ENCODE peak calls at places on chromosomes 1 and 21, in eight cellular contexts. V is GM23248, H is tibial nerve, Q is AG10803, K is trophoblast cell, N is AG04450, Z is fibroblast of mammary gland, R is HFF-Myc. W is an unnamed sample.

GRCh38 chr1:167499657-167500056 is 18.7 kb downstream of the CD247 start:
- DNase-seq in V (no peak), H (no peak), Q (no peak), K (no peak), N (no peak), Z (no peak), R (no peak), W (no peak)

GRCh38 chr1:91864017-91864700 is 21.8 kb downstream of the TGFBR3 start:
- DNase-seq in V (peak), H (no peak), Q (peak), K (no peak), N (no peak), Z (peak), R (no peak), W (no peak)

GRCh38 chr1:19757641-19758040 is 42.1 kb downstream of the TMCO4 start:
- DNase-seq in V (peak), H (no peak), Q (no peak), K (no peak), N (no peak), Z (no peak), R (no peak), W (no peak)

GRCh38 chr1:179828554-179829110 is 49.0 kb downstream of the TOR1AIP2 start:
- DNase-seq in V (no peak), H (no peak), Q (no peak), K (no peak), N (no peak), Z (no peak), R (no peak), W (no peak)

GRCh38 chr1:89531480-89532139 is 7.0 kb downstream of the LRRC8B start:
- DNase-seq in V (no peak), H (no peak), Q (no peak), K (no peak), N (no peak), Z (no peak), R (no peak), W (no peak)

GRCh38 chr1:118151312-118151937 is 33.6 kb downstream of the SPAG17 start:
- DNase-seq in V (peak), H (peak), Q (peak), K (peak), N (peak), Z (peak), R (peak), W (peak)

GRCh38 chr1:215567491-215568286 is 585 bp downstream of the KCTD3 start:
- DNase-seq in V (peak), H (no peak), Q (peak), K (peak), N (no peak), Z (peak), R (peak), W (no peak)

GRCh38 chr21:45525153-45525909 is 16.9 kb downstream of the SLC19A1 start:
- DNase-seq in V (no peak), H (peak), Q (no peak), K (no peak), N (no peak), Z (no peak), R (no peak), W (no peak)

GRCh38 chr1:161357073-161357472 is 10.6 kb downstream of the CFAP126 start:
- DNase-seq in V (no peak), H (no peak), Q (no peak), K (no peak), N (no peak), Z (no peak), R (no peak), W (no peak)

GRCh38 chr1:217088521-217089221 is 365.4 kb upstream of the ESRRG start:
- DNase-seq in V (no peak), H (no peak), Q (peak), K (no peak), N (no peak), Z (no peak), R (no peak), W (no peak)

GRCh38 chr21:36186506-36187399 is 30.1 kb downstream of the DOP1B start:
- DNase-seq in V (no peak), H (no peak), Q (no peak), K (no peak), N (no peak), Z (no peak), R (no peak), W (no peak)

GRCh38 chr1:110430901-110431300 is 20.0 kb upstream of the PROK1 start:
- DNase-seq in V (no peak), H (no peak), Q (no peak), K (no peak), N (no peak), Z (no peak), R (no peak), W (no peak)

GRCh38 chr1:17438176-17438976 is 1.1 kb downstream of the RCC2 start:
- DNase-seq in V (peak), H (peak), Q (peak), K (peak), N (no peak), Z (peak), R (no peak), W (no peak)

GRCh38 chr21:17498586-17498985 is 14.3 kb upstream of the CXADR start:
- DNase-seq in V (no peak), H (no peak), Q (no peak), K (no peak), N (no peak), Z (no peak), R (no peak), W (no peak)

GRCh38 chr1:240000634-240001033 is 91.0 kb upstream of the FMN2 start:
- DNase-seq in V (peak), H (no peak), Q (peak), K (peak), N (peak), Z (peak), R (no peak), W (peak)

GRCh38 chr21:14284439-14284838 is 68.5 kb downstream of the RBM11 start:
- DNase-seq in V (no peak), H (no peak), Q (no peak), K (no peak), N (no peak), Z (no peak), R (no peak), W (no peak)

GRCh38 chr1:235024706-235025421 is 103.8 kb downstream of the TOMM20 start:
- DNase-seq in V (no peak), H (no peak), Q (no peak), K (no peak), N (no peak), Z (no peak), R (no peak), W (no peak)

GRCh38 chr1:226132731-226133503 is 53.6 kb downstream of the ACBD3 start:
- DNase-seq in V (peak), H (no peak), Q (no peak), K (peak), N (no peak), Z (no peak), R (no peak), W (no peak)

GRCh38 chr1:151790940-151791651 is 796 bp upstream of the TDRKH start:
- DNase-seq in V (peak), H (no peak), Q (no peak), K (peak), N (no peak), Z (no peak), R (no peak), W (no peak)

GRCh38 chr1:24309762-24310485 is 9.2 kb upstream of the GRHL3 start:
- DNase-seq in V (peak), H (no peak), Q (no peak), K (no peak), N (no peak), Z (peak), R (no peak), W (no peak)

GRCh38 chr1:161153682-161154337 is at the start of gene UFC1:
- DNase-seq in V (peak), H (peak), Q (peak), K (peak), N (peak), Z (peak), R (peak), W (peak)

GRCh38 chr1:111990878-111991760 is 1.7 kb upstream of the KCND3 start:
- DNase-seq in V (peak), H (no peak), Q (peak), K (peak), N (no peak), Z (peak), R (no peak), W (peak)

GRCh38 chr21:42833859-42834729 is 45.2 kb downstream of the WDR4 start:
- DNase-seq in V (no peak), H (no peak), Q (no peak), K (no peak), N (no peak), Z (no peak), R (no peak), W (no peak)

GRCh38 chr1:228265167-228265566 is 57.3 kb downstream of the OBSCN start:
- DNase-seq in V (peak), H (no peak), Q (peak), K (no peak), N (no peak), Z (peak), R (no peak), W (peak)

GRCh38 chr1:30312226-30312625 is 411.2 kb downstream of the MATN1 start:
- DNase-seq in V (no peak), H (no peak), Q (no peak), K (no peak), N (no peak), Z (no peak), R (no peak), W (no peak)

GRCh38 chr1:226325178-226325577 is 16.2 kb upstream of the LIN9 start:
- DNase-seq in V (peak), H (no peak), Q (no peak), K (peak), N (no peak), Z (peak), R (no peak), W (no peak)

GRCh38 chr21:43740497-43741156 is 21.7 kb downstream of the PDXK start:
- DNase-seq in V (peak), H (peak), Q (peak), K (peak), N (no peak), Z (peak), R (no peak), W (no peak)

DNA sequence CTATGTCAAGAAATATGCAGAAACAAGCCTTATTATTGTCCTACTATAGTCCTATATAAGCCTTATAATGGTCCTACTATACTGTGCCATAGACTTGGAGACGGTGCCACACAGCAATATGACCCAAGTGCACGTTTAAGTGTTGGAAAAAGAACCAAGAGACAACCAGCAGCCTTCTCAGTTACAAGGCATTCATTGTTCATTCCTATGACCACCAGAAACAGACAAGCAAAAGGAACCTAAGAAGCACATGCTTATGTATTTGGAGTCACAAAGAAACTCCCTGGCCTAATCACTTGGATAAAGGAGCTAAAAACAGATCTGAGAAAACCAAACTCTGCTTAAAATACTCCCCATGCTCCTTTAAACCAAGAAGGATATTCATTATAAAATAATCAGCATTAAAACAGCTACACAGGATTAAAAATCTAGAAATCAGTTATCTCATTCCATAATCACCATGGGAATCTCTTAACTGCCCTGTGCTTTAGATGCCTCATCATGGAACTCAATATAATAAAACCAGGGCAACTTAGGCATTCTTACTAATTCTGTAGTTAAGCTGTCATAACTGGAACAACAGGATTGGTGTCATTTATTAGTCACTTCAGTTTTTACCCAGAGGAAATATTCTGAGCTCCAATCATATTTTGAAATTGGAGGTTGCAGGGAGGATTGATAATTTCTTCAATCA is 6.9 kb downstream of the COLGALT2 start:
- DNase-seq in V (peak), H (no peak), Q (no peak), K (peak), N (no peak), Z (no peak), R (no peak), W (no peak)
- H3K4me3 ChIP-seq in V (no peak), H (no peak), Q (no peak), K (no peak), N (no peak), Z (no peak), R (no peak), W (no peak)

GRCh38 chr1:223189525-223189902 is 46.5 kb upstream of the TLR5 start:
- DNase-seq in V (no peak), H (no peak), Q (no peak), K (no peak), N (no peak), Z (no peak), R (no peak), W (no peak)
- H3K4me3 ChIP-seq in V (no peak), H (no peak), Q (no peak), K (no peak), N (no peak), Z (no peak), R (no peak), W (no peak)

DNA sequence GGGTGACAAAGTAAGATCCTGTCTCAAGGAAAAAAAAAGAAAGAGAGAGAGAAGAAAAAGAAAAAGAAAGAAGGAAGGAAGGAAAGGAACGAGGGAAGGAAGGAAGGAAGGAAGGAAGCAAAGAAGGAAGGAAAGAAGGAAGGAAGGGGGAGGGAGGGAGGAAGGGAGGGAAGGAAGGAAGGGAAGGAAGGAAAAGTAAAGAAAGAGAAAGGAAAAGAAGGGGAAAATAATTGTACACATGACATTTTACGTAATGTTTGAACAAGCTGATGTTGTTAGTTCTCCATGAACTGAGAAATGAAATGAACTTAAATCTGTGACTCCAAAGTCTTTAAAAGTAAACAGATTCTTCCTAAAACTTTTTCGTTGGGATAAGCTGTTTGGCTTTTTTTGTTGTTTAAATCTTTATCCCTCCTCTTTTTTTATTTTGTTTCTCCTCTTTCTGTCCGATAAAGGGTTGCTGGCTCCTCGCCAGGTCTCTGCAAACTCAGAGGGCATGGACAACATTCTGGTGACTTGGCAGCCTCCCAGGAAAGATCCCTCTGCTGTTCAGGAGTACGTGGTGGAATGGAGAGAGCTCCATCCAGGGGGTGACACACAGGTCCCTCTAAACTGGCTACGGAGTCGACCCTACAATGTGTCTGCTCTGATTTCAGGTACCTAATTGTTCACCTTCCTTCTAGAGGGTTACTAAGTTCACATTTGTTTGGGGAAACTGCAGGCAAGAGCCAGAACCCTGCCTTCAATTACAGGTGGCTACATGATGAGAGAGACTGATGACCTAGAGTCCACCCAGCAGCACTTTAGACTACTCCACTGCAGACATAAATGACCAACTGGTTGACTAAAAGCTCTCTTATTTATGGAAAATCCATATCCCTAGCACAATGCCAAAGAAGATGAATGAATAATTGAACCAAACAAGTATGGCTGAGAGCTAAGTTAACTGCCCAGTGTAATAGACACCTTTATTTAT is 60.0 kb downstream of the IL12RB2 start:
- DNase-seq in V (peak), H (no peak), Q (no peak), K (no peak), N (no peak), Z (peak), R (peak), W (no peak)
- H3K4me3 ChIP-seq in V (no peak), H (no peak), Q (no peak), K (no peak), N (no peak), Z (no peak), R (no peak), W (no peak)

GRCh38 chr1:43532716-43533115 is 2.0 kb downstream of the PTPRF start:
- DNase-seq in V (no peak), H (no peak), Q (no peak), K (peak), N (no peak), Z (no peak), R (no peak), W (no peak)
- H3K4me3 ChIP-seq in V (no peak), H (peak), Q (peak), K (no peak), N (no peak), Z (no peak), R (peak), W (no peak)

DNA sequence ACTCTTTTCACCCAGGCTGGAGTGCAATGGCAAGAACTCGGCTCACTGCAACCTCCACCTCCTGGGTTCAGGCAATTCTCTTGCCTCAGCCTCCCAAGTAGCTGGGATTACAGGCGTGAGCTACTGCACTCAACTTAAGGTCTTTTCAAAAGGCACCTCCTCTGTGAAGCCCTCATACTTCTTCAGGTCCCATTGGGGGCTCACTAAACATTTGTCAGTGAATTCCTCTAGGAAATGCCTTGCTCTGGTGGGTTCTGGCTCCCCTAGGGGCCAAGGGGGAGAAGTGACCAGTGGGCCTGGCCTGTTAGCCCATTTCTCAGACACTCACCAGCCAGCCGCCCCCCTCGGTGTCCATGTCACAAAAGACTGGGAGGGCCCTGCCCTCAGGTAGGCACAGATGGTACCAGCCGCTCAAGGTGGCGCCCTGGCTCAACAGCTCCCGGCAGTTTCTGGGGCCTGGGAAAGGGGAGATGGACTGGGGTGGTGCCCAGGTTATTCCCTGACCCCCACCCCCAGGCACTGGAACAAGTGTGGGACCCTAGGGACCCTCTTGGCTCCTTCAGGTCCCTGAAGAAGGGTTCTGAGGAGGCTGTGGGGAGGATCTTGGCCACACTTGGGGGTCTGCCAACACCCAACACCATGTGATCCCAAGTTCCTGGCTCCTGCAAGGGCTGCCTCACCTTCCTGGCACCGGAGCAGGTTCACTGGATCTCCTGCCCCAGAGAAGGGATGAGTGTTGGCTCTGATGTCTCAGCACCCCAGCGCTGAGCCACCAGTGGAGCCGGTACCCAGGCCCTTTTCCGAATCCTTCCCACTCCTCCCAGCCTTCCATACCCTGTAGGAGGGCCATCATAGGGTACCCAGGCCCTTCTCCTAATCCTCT is 1.6 kb downstream of the FCN3 start:
- DNase-seq in V (peak), H (no peak), Q (no peak), K (no peak), N (no peak), Z (no peak), R (no peak), W (no peak)
- H3K4me3 ChIP-seq in V (no peak), H (no peak), Q (no peak), K (no peak), N (no peak), Z (no peak), R (no peak), W (no peak)

GRCh38 chr1:229952670-229953520 is 114.1 kb upstream of the GALNT2 start:
- DNase-seq in V (peak), H (no peak), Q (no peak), K (no peak), N (no peak), Z (peak), R (no peak), W (no peak)
- H3K4me3 ChIP-seq in V (no peak), H (no peak), Q (no peak), K (no peak), N (no peak), Z (no peak), R (no peak), W (no peak)

W was measured in AG09309.